ENCODE peak calls at places on chromosomes 6 and 20, in six cellular contexts. E is ovary, S is coronary artery, Y is ascending aorta, L is MG63, T is MM.1S. D is an unnamed sample.

GRCh38 chr20:57330998-57331397 is 1.4 kb downstream of the SPO11 start:
- DNase-seq in E (no peak), S (no peak), Y (no peak), L (peak), T (no peak), D (no peak)

GRCh38 chr20:17610566-17611289 is 40.9 kb downstream of the DSTN start:
- DNase-seq in E (peak), S (peak), Y (peak), L (no peak), T (peak), D (no peak)

GRCh38 chr20:33649201-33649631 is 12.9 kb upstream of the C20orf144 start:
- DNase-seq in E (peak), S (no peak), Y (no peak), L (peak), T (no peak), D (no peak)

GRCh38 chr6:22766979-22767378 is 197.6 kb downstream of the HDGFL1 start:
- DNase-seq in E (no peak), S (no peak), Y (no peak), L (no peak), T (no peak), D (no peak)

GRCh38 chr6:152472325-152472724 is 164.8 kb downstream of the SYNE1 start:
- DNase-seq in E (no peak), S (no peak), Y (no peak), L (no peak), T (no peak), D (no peak)

GRCh38 chr6:31734703-31735500 is 1.4 kb downstream of the CLIC1 start:
- DNase-seq in E (peak), S (no peak), Y (peak), L (peak), T (peak), D (peak)

GRCh38 chr20:37202267-37202943 is 23.1 kb upstream of the MROH8 start:
- DNase-seq in E (peak), S (no peak), Y (peak), L (peak), T (no peak), D (peak)

GRCh38 chr6:41467106-41467505 is 79.1 kb upstream of the FOXP4 start:
- DNase-seq in E (no peak), S (no peak), Y (no peak), L (no peak), T (no peak), D (no peak)

GRCh38 chr6:157982297-157982579 is 575 bp downstream of the SYNJ2 start:
- DNase-seq in E (peak), S (no peak), Y (no peak), L (peak), T (peak), D (no peak)

GRCh38 chr6:25942561-25943147 is 12.2 kb upstream of the SLC17A2 start:
- DNase-seq in E (no peak), S (no peak), Y (no peak), L (no peak), T (peak), D (no peak)

GRCh38 chr6:4487538-4487937 is 288.7 kb upstream of the CDYL start:
- DNase-seq in E (no peak), S (no peak), Y (no peak), L (peak), T (no peak), D (no peak)

GRCh38 chr20:43736588-43737091 is 9.8 kb upstream of the GTSF1L start:
- DNase-seq in E (no peak), S (no peak), Y (no peak), L (no peak), T (no peak), D (no peak)

GRCh38 chr20:16752901-16753300 is 4.7 kb downstream of the OTOR start:
- DNase-seq in E (no peak), S (no peak), Y (no peak), L (no peak), T (no peak), D (no peak)

GRCh38 chr20:61797200-61797599 is 268.5 kb downstream of the TAF4 start:
- DNase-seq in E (no peak), S (no peak), Y (no peak), L (no peak), T (no peak), D (no peak)

GRCh38 chr6:122808121-122808885 is 19.2 kb downstream of the SMPDL3A start:
- DNase-seq in E (no peak), S (no peak), Y (no peak), L (no peak), T (no peak), D (no peak)

GRCh38 chr6:87897581-87898147 is 150.0 kb upstream of the SPACA1 start:
- DNase-seq in E (no peak), S (no peak), Y (no peak), L (peak), T (no peak), D (no peak)

GRCh38 chr6:4806308-4807190 is 30.3 kb downstream of the CDYL start:
- DNase-seq in E (no peak), S (no peak), Y (no peak), L (no peak), T (no peak), D (no peak)

GRCh38 chr6:43833223-43833995 is 63.4 kb downstream of the VEGFA start:
- DNase-seq in E (no peak), S (no peak), Y (no peak), L (no peak), T (no peak), D (peak)

GRCh38 chr6:157193443-157193996 is 129.8 kb downstream of the TMEM242 start:
- DNase-seq in E (no peak), S (no peak), Y (no peak), L (no peak), T (no peak), D (no peak)

GRCh38 chr6:130717657-130718056 is 109.5 kb upstream of the SMLR1 start:
- DNase-seq in E (no peak), S (no peak), Y (no peak), L (no peak), T (no peak), D (no peak)

GRCh38 chr20:32075534-32075933 is 23.5 kb downstream of the HCK start:
- DNase-seq in E (no peak), S (no peak), Y (no peak), L (no peak), T (no peak), D (no peak)

GRCh38 chr20:38835792-38836191 is 30.3 kb downstream of the PPP1R16B start:
- DNase-seq in E (no peak), S (peak), Y (no peak), L (no peak), T (no peak), D (no peak)

GRCh38 chr6:160141001-160141726 is 19.5 kb downstream of the SLC22A1 start:
- DNase-seq in E (no peak), S (no peak), Y (peak), L (peak), T (no peak), D (no peak)

GRCh38 chr20:36499723-36500501 is 41.4 kb upstream of the MYL9 start:
- DNase-seq in E (no peak), S (no peak), Y (no peak), L (no peak), T (no peak), D (peak)

GRCh38 chr6:91088515-91088914 is 501.6 kb upstream of the MAP3K7 start:
- DNase-seq in E (no peak), S (no peak), Y (no peak), L (no peak), T (no peak), D (no peak)

GRCh38 chr20:32215147-32215546 is 7.5 kb downstream of the POFUT1 start:
- DNase-seq in E (no peak), S (no peak), Y (no peak), L (no peak), T (no peak), D (no peak)

GRCh38 chr20:9028419-9028818 is 40.5 kb upstream of the PLCB4 start:
- DNase-seq in E (no peak), S (no peak), Y (no peak), L (no peak), T (no peak), D (no peak)

GRCh38 chr20:17771206-17772004 is 71.6 kb downstream of the BANF2 start:
- DNase-seq in E (no peak), S (no peak), Y (no peak), L (no peak), T (no peak), D (peak)

GRCh38 chr20:46715292-46715756 is 5.9 kb downstream of the SLC2A10 start:
- DNase-seq in E (peak), S (no peak), Y (no peak), L (peak), T (no peak), D (peak)

GRCh38 chr6:158408552-158409130 is 96.4 kb downstream of the TULP4 start:
- DNase-seq in E (peak), S (no peak), Y (no peak), L (peak), T (no peak), D (peak)

GRCh38 chr6:13814938-13815575 is 700 bp upstream of the MCUR1 start:
- DNase-seq in E (no peak), S (no peak), Y (no peak), L (no peak), T (peak), D (no peak)

GRCh38 chr6:15279047-15279661 is 33.3 kb downstream of the JARID2 start:
- DNase-seq in E (no peak), S (no peak), Y (no peak), L (no peak), T (no peak), D (no peak)

GRCh38 chr6:52622810-52623209 is 46.0 kb upstream of the TRAM2 start:
- DNase-seq in E (no peak), S (no peak), Y (no peak), L (no peak), T (no peak), D (no peak)

GRCh38 chr6:83847179-83847578 is 6.0 kb upstream of the RIPPLY2 start:
- DNase-seq in E (no peak), S (no peak), Y (no peak), L (no peak), T (no peak), D (no peak)

GRCh38 chr6:142167472-142167871 is 20.4 kb downstream of the VTA1 start:
- DNase-seq in E (no peak), S (no peak), Y (no peak), L (no peak), T (no peak), D (no peak)

GRCh38 chr6:140062042-140063041 is 687.9 kb upstream of the CITED2 start:
- DNase-seq in E (peak), S (no peak), Y (peak), L (peak), T (no peak), D (peak)

GRCh38 chr20:699811-700338 is 24.3 kb upstream of the SCRT2 start:
- DNase-seq in E (no peak), S (no peak), Y (no peak), L (no peak), T (no peak), D (no peak)
- H3K4me3 ChIP-seq in E (no peak), S (no peak), Y (no peak), L (no peak), T (no peak), D (no peak)

GRCh38 chr6:136502791-136503190 is 47.4 kb downstream of the MAP7 start:
- DNase-seq in E (no peak), S (no peak), Y (no peak), L (no peak), T (no peak), D (no peak)
- H3K4me3 ChIP-seq in E (no peak), S (no peak), Y (no peak), L (no peak), T (no peak), D (no peak)

GRCh38 chr6:155708100-155708499 is 252.5 kb upstream of the NOX3 start:
- DNase-seq in E (no peak), S (no peak), Y (no peak), L (no peak), T (no peak), D (no peak)

GRCh38 chr6:155706341-155706740 is 250.7 kb upstream of the NOX3 start:
- DNase-seq in E (no peak), S (no peak), Y (no peak), L (no peak), T (no peak), D (no peak)

GRCh38 chr6:155709262-155709661 is 253.6 kb upstream of the NOX3 start:
- DNase-seq in E (no peak), S (no peak), Y (no peak), L (no peak), T (no peak), D (no peak)

GRCh38 chr6:155706806-155707205 is 251.2 kb upstream of the NOX3 start:
- DNase-seq in E (no peak), S (no peak), Y (no peak), L (no peak), T (no peak), D (no peak)

GRCh38 chr6:155710704-155711103 is 255.1 kb upstream of the NOX3 start:
- DNase-seq in E (no peak), S (no peak), Y (no peak), L (no peak), T (no peak), D (no peak)
- H3K4me3 ChIP-seq in E (no peak), S (no peak), Y (no peak), L (no peak), T (no peak), D (no peak)

DNA sequence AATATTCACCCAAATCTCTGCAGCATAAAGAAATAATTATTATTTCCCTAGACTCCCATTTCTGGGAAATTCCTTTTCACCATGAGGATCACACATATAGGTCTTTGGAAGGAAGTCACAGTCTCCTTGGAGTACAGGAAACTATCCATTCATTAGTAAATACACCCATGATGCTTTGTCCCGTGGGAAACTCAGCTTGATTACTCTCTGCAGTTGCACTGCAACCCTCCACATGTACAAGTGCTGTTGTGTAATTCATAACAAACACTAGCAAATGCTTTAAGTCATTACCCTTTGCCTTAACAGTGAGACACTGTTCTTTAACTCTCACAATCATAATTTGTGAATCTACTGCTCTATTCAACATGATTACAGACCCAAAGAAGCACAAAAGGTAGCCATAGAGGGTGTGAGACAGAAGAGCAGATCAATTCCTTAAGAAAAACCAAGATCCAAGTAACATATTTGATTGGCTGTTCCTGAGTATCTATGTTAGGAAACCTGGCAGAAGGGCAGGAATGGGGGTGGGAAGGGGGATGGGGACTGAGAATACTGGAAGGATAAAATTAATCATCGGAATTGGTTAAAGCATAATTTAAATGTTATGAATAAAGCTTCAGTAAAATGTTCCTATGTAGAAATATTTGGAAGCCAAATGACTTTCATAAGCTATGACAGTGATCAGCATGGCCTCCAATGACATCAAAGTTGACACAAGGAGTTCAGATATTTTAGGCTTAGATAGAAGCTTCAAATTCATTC is 268.0 kb downstream of the HACE1 start:
- DNase-seq in E (no peak), S (no peak), Y (no peak), L (no peak), T (no peak), D (no peak)
- H3K4me3 ChIP-seq in E (no peak), S (no peak), Y (no peak), L (no peak), T (no peak), D (no peak)

DNA sequence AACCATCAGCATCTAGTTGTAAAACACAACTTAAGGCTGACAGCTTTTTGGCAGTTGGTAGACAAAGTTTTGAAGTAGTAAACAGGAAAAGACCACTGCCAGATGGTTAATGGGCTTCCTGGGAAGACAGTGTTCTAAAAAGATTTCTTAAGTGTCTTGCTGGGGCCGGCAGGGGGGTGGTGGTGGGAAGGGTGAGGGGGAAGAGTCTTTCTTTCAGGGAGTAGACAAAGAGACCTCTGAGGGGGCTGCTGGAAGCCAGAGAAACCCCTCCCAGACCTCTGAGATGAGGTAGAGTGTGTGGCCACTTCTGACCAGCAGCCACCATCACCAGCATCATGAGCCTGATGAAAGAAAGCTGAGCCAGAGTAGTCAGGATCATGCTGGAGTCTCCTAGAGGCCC is 784.9 kb downstream of the TENT5A start:
- DNase-seq in E (no peak), S (no peak), Y (no peak), L (no peak), T (no peak), D (no peak)
- H3K4me3 ChIP-seq in E (no peak), S (no peak), Y (no peak), L (no peak), T (no peak), D (no peak)

GRCh38 chr20:47985092-47985850 is 200.0 kb upstream of the SULF2 start:
- DNase-seq in E (no peak), S (no peak), Y (peak), L (peak), T (no peak), D (peak)
- H3K4me3 ChIP-seq in E (no peak), S (no peak), Y (no peak), L (no peak), T (no peak), D (no peak)

GRCh38 chr6:167804281-167805013 is 22.3 kb upstream of the AFDN start:
- DNase-seq in E (no peak), S (no peak), Y (no peak), L (no peak), T (no peak), D (no peak)

GRCh38 chr6:167803816-167804215 is 22.9 kb upstream of the AFDN start:
- DNase-seq in E (no peak), S (no peak), Y (no peak), L (no peak), T (no peak), D (no peak)

GRCh38 chr6:167805349-167806060 is 21.2 kb upstream of the AFDN start:
- DNase-seq in E (no peak), S (no peak), Y (no peak), L (no peak), T (no peak), D (no peak)

GRCh38 chr6:167807200-167807599 is 19.5 kb upstream of the AFDN start:
- DNase-seq in E (no peak), S (no peak), Y (no peak), L (no peak), T (no peak), D (no peak)

DNA sequence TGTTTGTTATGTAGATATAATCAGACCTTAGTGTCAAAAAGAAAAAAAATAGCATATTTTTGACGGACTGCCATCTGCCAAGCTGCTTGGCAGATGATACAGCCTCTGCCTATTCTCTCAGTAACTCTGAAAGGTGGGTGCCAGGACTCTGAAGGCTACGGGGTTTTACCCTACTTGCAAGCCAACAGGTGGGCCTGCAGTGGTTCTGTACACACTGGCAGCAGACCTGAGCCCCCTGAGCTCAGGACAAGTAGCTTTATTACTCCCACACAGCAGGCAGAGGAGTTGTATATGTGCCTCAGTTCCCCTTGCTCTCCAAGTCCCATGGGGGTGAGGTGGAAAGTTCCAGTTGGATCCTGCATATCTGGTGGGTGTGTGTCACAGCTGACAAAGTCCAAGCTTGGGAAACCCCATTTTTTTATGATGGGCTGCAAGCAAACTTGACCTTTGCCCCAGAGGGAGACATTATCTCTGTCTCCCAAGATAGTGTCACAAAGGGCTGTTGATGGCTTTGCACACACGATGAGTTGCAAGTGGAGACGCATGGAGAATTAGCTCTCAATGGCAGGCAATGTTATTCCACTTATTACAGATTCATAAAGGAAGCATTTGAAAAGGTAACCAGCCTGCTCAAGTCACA is 20.5 kb upstream of the AFDN start:
- DNase-seq in E (no peak), S (no peak), Y (no peak), L (no peak), T (no peak), D (no peak)
- H3K4me3 ChIP-seq in E (no peak), S (no peak), Y (no peak), L (no peak), T (no peak), D (no peak)